ENCODE peak calls at places on chromosomes 2 and 18, in nine cellular contexts. One of them, this sample, is unnamed. For H3K4me1, the result is how much of the 10 kb centered on the place peaks cover.

GRCh38 chr2:169573974-169574299 is 272 bp upstream of the FASTKD1 start:
- DNase-seq in gastrocnemius medialis: no peak
- DNase-seq in IMR-90: no peak
- DNase-seq in body of pancreas: no peak
- DNase-seq in A549: no peak
- DNase-seq in heart left ventricle: no peak
- DNase-seq in ovary: no peak
- DNase-seq in breast epithelium: no peak
- DNase-seq in endothelial cell of umbilical vein: no peak
- DNase-seq in this sample: no peak

GRCh38 chr2:5392658-5393057 is 299.5 kb upstream of the SOX11 start:
- DNase-seq in A549: no peak
- DNase-seq in breast epithelium: no peak
- DNase-seq in IMR-90: no peak
- DNase-seq in gastrocnemius medialis: no peak
- DNase-seq in body of pancreas: no peak
- DNase-seq in heart left ventricle: no peak
- DNase-seq in ovary: no peak
- DNase-seq in endothelial cell of umbilical vein: no peak
- DNase-seq in this sample: no peak

GRCh38 chr18:33212363-33212762 is 228.2 kb downstream of the CCDC178 start:
- DNase-seq in IMR-90: no peak
- DNase-seq in A549: no peak
- DNase-seq in heart left ventricle: no peak
- DNase-seq in endothelial cell of umbilical vein: no peak
- DNase-seq in body of pancreas: no peak
- DNase-seq in breast epithelium: no peak
- DNase-seq in ovary: no peak
- DNase-seq in gastrocnemius medialis: no peak
- DNase-seq in this sample: no peak

GRCh38 chr2:15768142-15769088 is 171.9 kb upstream of the MYCN start:
- DNase-seq in breast epithelium: peak
- DNase-seq in ovary: no peak
- DNase-seq in A549: no peak
- DNase-seq in body of pancreas: no peak
- DNase-seq in IMR-90: no peak
- DNase-seq in endothelial cell of umbilical vein: no peak
- DNase-seq in heart left ventricle: no peak
- DNase-seq in gastrocnemius medialis: no peak
- DNase-seq in this sample: no peak

GRCh38 chr2:129176375-129176774 is 803.1 kb upstream of the RAB6C start:
- DNase-seq in ovary: no peak
- DNase-seq in heart left ventricle: no peak
- DNase-seq in IMR-90: no peak
- DNase-seq in A549: no peak
- DNase-seq in gastrocnemius medialis: no peak
- DNase-seq in breast epithelium: no peak
- DNase-seq in endothelial cell of umbilical vein: no peak
- DNase-seq in body of pancreas: no peak
- DNase-seq in this sample: no peak

GRCh38 chr2:17375262-17375661 is 143.0 kb downstream of the RAD51AP2 start:
- DNase-seq in A549: no peak
- DNase-seq in gastrocnemius medialis: no peak
- DNase-seq in heart left ventricle: no peak
- DNase-seq in endothelial cell of umbilical vein: no peak
- DNase-seq in breast epithelium: no peak
- DNase-seq in body of pancreas: peak
- DNase-seq in IMR-90: no peak
- DNase-seq in ovary: no peak
- DNase-seq in this sample: no peak

GRCh38 chr2:223062304-223062845 is 10.4 kb downstream of the KCNE4 start:
- DNase-seq in heart left ventricle: no peak
- DNase-seq in breast epithelium: no peak
- DNase-seq in endothelial cell of umbilical vein: no peak
- DNase-seq in ovary: no peak
- DNase-seq in A549: no peak
- DNase-seq in body of pancreas: no peak
- DNase-seq in gastrocnemius medialis: no peak
- DNase-seq in IMR-90: peak
- DNase-seq in this sample: no peak

GRCh38 chr18:36265035-36265434 is 32.5 kb upstream of the FHOD3 start:
- DNase-seq in gastrocnemius medialis: no peak
- DNase-seq in A549: no peak
- DNase-seq in body of pancreas: no peak
- DNase-seq in ovary: no peak
- DNase-seq in endothelial cell of umbilical vein: no peak
- DNase-seq in heart left ventricle: no peak
- DNase-seq in IMR-90: no peak
- DNase-seq in breast epithelium: no peak
- DNase-seq in this sample: peak

GRCh38 chr2:102391530-102391929 is 31.4 kb upstream of the IL18RAP start:
- DNase-seq in IMR-90: no peak
- DNase-seq in endothelial cell of umbilical vein: peak
- DNase-seq in breast epithelium: no peak
- DNase-seq in A549: no peak
- DNase-seq in ovary: no peak
- DNase-seq in body of pancreas: no peak
- DNase-seq in heart left ventricle: no peak
- DNase-seq in gastrocnemius medialis: no peak
- DNase-seq in this sample: no peak

GRCh38 chr2:216114476-216115223 is 5.5 kb downstream of the XRCC5 start:
- DNase-seq in endothelial cell of umbilical vein: peak
- DNase-seq in A549: peak
- DNase-seq in ovary: peak
- DNase-seq in heart left ventricle: peak
- DNase-seq in body of pancreas: peak
- DNase-seq in breast epithelium: peak
- DNase-seq in IMR-90: peak
- DNase-seq in gastrocnemius medialis: peak
- DNase-seq in this sample: peak
- TF ChIP-seq POLR2A in endothelial cell of umbilical vein: peak
- TF ChIP-seq POLR2A in A549: no peak
- TF ChIP-seq POLR2A in ovary: no peak
- TF ChIP-seq POLR2A in heart left ventricle: no peak
- TF ChIP-seq POLR2A in body of pancreas: peak
- TF ChIP-seq POLR2A in breast epithelium: no peak
- TF ChIP-seq POLR2A in IMR-90: peak
- TF ChIP-seq POLR2A in gastrocnemius medialis: peak
- TF ChIP-seq POLR2A in this sample: peak

DNA sequence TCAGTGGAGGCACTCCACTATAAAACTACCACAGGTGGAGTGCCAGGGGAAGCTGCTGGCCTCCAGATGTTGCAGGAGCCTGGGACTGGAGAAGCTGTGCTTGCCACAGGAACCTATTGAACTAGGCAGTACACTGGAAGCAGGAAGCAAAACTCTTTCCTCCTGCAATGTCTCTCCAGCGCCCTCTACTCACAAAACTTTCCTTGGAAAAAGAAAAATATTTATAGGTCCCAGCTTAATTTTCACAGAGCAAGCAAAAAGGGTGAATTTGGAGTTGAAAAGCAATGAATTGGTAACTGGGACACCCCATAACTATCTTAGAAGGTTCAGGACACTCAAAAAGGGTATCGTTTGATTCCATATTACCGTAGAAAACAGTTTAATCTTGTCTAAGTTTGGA is 33.2 kb upstream of the REEP1 start:
- DNase-seq in A549: no peak
- DNase-seq in ovary: no peak
- DNase-seq in heart left ventricle: no peak
- DNase-seq in body of pancreas: no peak
- DNase-seq in gastrocnemius medialis: no peak
- DNase-seq in breast epithelium: no peak
- DNase-seq in endothelial cell of umbilical vein: no peak
- DNase-seq in IMR-90: no peak
- DNase-seq in this sample: no peak
- TF ChIP-seq CTCF in A549: no peak
- TF ChIP-seq CTCF in ovary: no peak
- TF ChIP-seq CTCF in heart left ventricle: no peak
- TF ChIP-seq CTCF in body of pancreas: no peak
- TF ChIP-seq CTCF in gastrocnemius medialis: no peak
- TF ChIP-seq CTCF in breast epithelium: no peak
- TF ChIP-seq CTCF in endothelial cell of umbilical vein: no peak
- TF ChIP-seq CTCF in IMR-90: no peak
- TF ChIP-seq CTCF in this sample: no peak

GRCh38 chr2:235026649-235027557 is 75.1 kb downstream of the SH3BP4 start:
- DNase-seq in IMR-90: peak
- DNase-seq in heart left ventricle: peak
- DNase-seq in endothelial cell of umbilical vein: peak
- DNase-seq in ovary: peak
- DNase-seq in breast epithelium: peak
- DNase-seq in body of pancreas: peak
- DNase-seq in gastrocnemius medialis: no peak
- DNase-seq in A549: peak
- DNase-seq in this sample: peak

GRCh38 chr2:235026137-235026536 is 74.3 kb downstream of the SH3BP4 start:
- DNase-seq in heart left ventricle: no peak
- DNase-seq in gastrocnemius medialis: no peak
- DNase-seq in breast epithelium: peak
- DNase-seq in endothelial cell of umbilical vein: peak
- DNase-seq in A549: peak
- DNase-seq in body of pancreas: peak
- DNase-seq in ovary: no peak
- DNase-seq in IMR-90: peak
- DNase-seq in this sample: peak

GRCh38 chr2:235024191-235024611 is 72.4 kb downstream of the SH3BP4 start:
- DNase-seq in A549: no peak
- DNase-seq in gastrocnemius medialis: no peak
- DNase-seq in IMR-90: peak
- DNase-seq in body of pancreas: no peak
- DNase-seq in ovary: no peak
- DNase-seq in breast epithelium: no peak
- DNase-seq in endothelial cell of umbilical vein: no peak
- DNase-seq in heart left ventricle: no peak
- DNase-seq in this sample: no peak

GRCh38 chr2:235027558-235028214 is 75.9 kb downstream of the SH3BP4 start:
- DNase-seq in heart left ventricle: no peak
- DNase-seq in gastrocnemius medialis: no peak
- DNase-seq in body of pancreas: no peak
- DNase-seq in ovary: no peak
- DNase-seq in endothelial cell of umbilical vein: peak
- DNase-seq in IMR-90: peak
- DNase-seq in A549: peak
- DNase-seq in breast epithelium: no peak
- DNase-seq in this sample: peak

DNA sequence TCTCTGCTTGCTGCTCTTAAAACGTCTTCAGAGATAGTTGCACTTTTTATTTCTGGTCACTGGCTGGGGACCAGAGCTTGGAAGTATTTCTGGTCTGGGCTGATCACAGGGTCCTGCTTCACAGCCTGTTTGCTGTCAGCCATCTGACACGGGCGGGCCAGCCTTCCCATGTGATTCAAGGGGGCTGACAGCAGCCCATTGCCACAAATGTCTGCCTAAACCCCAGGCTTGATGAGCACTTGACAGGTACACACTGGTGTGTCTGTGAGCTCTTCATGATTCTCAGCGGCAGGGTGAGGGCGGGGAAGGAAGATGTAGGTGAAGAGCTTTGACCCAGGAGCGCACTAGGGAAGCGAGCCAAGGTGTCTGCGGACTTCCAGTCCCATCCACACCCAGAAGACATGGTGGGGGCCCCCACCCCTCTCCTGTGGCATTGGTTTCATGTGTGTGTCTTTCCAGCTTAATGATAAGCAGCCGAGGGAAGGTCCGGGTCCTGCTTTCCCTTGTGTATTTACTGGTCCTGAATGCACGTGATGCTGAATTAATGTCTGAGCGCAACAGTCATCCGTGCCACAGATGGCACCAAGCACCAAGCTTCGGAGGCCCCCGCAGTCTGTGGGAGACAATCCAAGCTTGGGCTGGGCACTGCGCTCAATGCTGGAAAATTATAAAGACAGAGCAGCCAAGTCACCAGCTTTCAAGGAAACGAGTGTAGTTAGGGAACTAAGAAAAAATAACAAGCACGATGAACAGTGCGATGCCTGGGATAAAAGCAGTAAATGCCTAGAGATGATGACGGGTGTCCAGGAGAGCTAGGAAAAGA is 73.3 kb downstream of the SH3BP4 start:
- DNase-seq in endothelial cell of umbilical vein: peak
- DNase-seq in A549: no peak
- DNase-seq in heart left ventricle: peak
- DNase-seq in body of pancreas: no peak
- DNase-seq in ovary: no peak
- DNase-seq in gastrocnemius medialis: no peak
- DNase-seq in breast epithelium: no peak
- DNase-seq in IMR-90: no peak
- DNase-seq in this sample: no peak
- H3K4me1 ChIP-seq in endothelial cell of umbilical vein: half or more
- H3K4me1 ChIP-seq in A549: half or more
- H3K4me1 ChIP-seq in heart left ventricle: under half
- H3K4me1 ChIP-seq in body of pancreas: half or more
- H3K4me1 ChIP-seq in ovary: under half
- H3K4me1 ChIP-seq in gastrocnemius medialis: under half
- H3K4me1 ChIP-seq in breast epithelium: under half
- H3K4me1 ChIP-seq in IMR-90: half or more
- H3K4me1 ChIP-seq in this sample: under half

DNA sequence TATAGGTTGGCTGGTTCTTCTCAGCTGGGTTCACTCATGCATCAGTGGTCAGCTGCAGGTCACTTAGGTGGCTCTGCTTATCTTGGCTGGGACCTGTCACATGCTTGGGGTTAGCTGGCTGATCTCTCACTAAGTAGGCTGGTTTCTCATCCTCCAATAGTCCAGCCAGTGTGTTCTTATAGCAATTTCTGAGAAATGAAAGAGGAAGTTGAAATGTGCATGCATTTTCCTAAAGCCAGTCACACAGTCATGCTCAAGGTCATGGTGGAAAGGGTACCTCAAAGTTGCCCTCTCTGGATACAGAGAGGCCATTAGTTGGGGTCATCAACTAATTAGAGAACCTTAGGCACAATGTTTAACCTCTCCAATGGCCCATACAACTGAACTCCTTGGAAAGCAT is 64.4 kb downstream of the KLHL29 start:
- DNase-seq in breast epithelium: no peak
- DNase-seq in A549: no peak
- DNase-seq in body of pancreas: no peak
- DNase-seq in endothelial cell of umbilical vein: no peak
- DNase-seq in heart left ventricle: no peak
- DNase-seq in ovary: no peak
- DNase-seq in gastrocnemius medialis: no peak
- DNase-seq in IMR-90: no peak
- DNase-seq in this sample: no peak
- TF ChIP-seq POLR2A in breast epithelium: no peak
- TF ChIP-seq POLR2A in A549: no peak
- TF ChIP-seq POLR2A in body of pancreas: no peak
- TF ChIP-seq POLR2A in endothelial cell of umbilical vein: no peak
- TF ChIP-seq POLR2A in heart left ventricle: no peak
- TF ChIP-seq POLR2A in ovary: no peak
- TF ChIP-seq POLR2A in gastrocnemius medialis: no peak
- TF ChIP-seq POLR2A in IMR-90: no peak
- TF ChIP-seq POLR2A in this sample: no peak